ENCODE peak calls at places on chromosomes 5 and 9, in seven cellular contexts. F, Z, I, T, J, K and S are unnamed samples.

GRCh38 chr5:64635056-64635686 is 55.1 kb upstream of the SHISAL2B start:
- DNase-seq in F (peak; percentile 47), J (no peak), I (peak; percentile 34), K (no peak), Z (no peak), T (peak; percentile 15), S (no peak)

GRCh38 chr5:170508660-170509322 is 5.0 kb downstream of the KCNIP1 start:
- DNase-seq in K (no peak), F (no peak), J (no peak), I (no peak), Z (no peak), T (no peak), S (no peak)

GRCh38 chr5:142960309-142960696 is 190.1 kb downstream of the ARHGAP26 start:
- DNase-seq in K (no peak), T (peak; percentile 24), I (no peak), J (no peak), Z (no peak), F (no peak), S (no peak)

GRCh38 chr9:132372177-132373095 is 17.6 kb upstream of the SETX start:
- DNase-seq in T (no peak), J (peak; percentile 34), F (peak; percentile 52), I (peak; percentile 11), K (no peak), Z (peak; percentile 26), S (no peak)

GRCh38 chr9:84129529-84129928 is 148.9 kb downstream of the RMI1 start:
- DNase-seq in I (no peak), Z (no peak), F (no peak), T (no peak), J (no peak), K (no peak), S (no peak)

GRCh38 chr5:105508519-105508918 is 1945.9 kb upstream of the NUDT12 start:
- DNase-seq in T (no peak), F (no peak), J (no peak), Z (no peak), I (peak; percentile 5), K (no peak), S (no peak)

GRCh38 chr5:130995851-130996250 is 169.2 kb downstream of the HINT1 start:
- DNase-seq in F (no peak), J (no peak), I (no peak), T (no peak), Z (no peak), K (no peak), S (no peak)

GRCh38 chr5:137609122-137609521 is 110.0 kb upstream of the SPOCK1 start:
- DNase-seq in K (no peak), I (no peak), F (no peak), T (no peak), Z (no peak), J (no peak), S (no peak)

GRCh38 chr9:71036501-71036900 is 84.9 kb downstream of the TRPM3 start:
- DNase-seq in I (peak; percentile 43), K (no peak), Z (peak; percentile 49), T (no peak), J (peak; percentile 38), F (no peak), S (peak; percentile 2)

GRCh38 chr9:132745911-132746709 is 75.8 kb downstream of the GTF3C4 start:
- DNase-seq in F (no peak), K (no peak), Z (no peak), I (no peak), J (no peak), T (no peak), S (no peak)

GRCh38 chr5:55899344-55899743 is 48.2 kb downstream of the IL31RA start:
- DNase-seq in K (no peak), J (no peak), I (peak; percentile 22), Z (no peak), F (no peak), T (no peak), S (no peak)

GRCh38 chr9:68979538-68980314 is 34.2 kb downstream of the PRKACG start:
- DNase-seq in F (peak; percentile 63), Z (no peak), J (no peak), T (no peak), I (no peak), K (no peak), S (no peak)

GRCh38 chr5:3311443-3311842 is 284.2 kb upstream of the IRX1 start:
- DNase-seq in I (no peak), T (no peak), F (no peak), K (no peak), J (no peak), Z (no peak), S (peak; percentile 4)

GRCh38 chr5:111902436-111902835 is 145.4 kb upstream of the NREP start:
- DNase-seq in K (no peak), T (no peak), I (no peak), Z (no peak), F (no peak), J (no peak), S (no peak)

GRCh38 chr9:33162721-33163311 is 4.3 kb downstream of the B4GALT1 start:
- DNase-seq in I (peak; percentile 53), T (no peak), F (no peak), Z (no peak), K (no peak), J (peak; percentile 72), S (no peak)

GRCh38 chr9:36575411-36575882 is 2.8 kb downstream of the MELK start:
- DNase-seq in K (no peak), F (no peak), I (no peak), T (no peak), Z (no peak), J (no peak), S (no peak)

GRCh38 chr5:95848701-95849100 is 26.2 kb upstream of the GLRX start:
- DNase-seq in F (no peak), K (no peak), J (no peak), T (no peak), I (no peak), Z (no peak), S (no peak)

GRCh38 chr5:95846554-95847260 is 24.2 kb upstream of the GLRX start:
- DNase-seq in K (peak; percentile 60), T (peak; percentile 59), I (peak; percentile 83), F (peak; percentile 81), J (peak; percentile 87), Z (peak; percentile 67), S (peak; percentile 76)

GRCh38 chr5:95850391-95850894 is 27.9 kb upstream of the GLRX start:
- DNase-seq in F (no peak), Z (no peak), T (no peak), I (no peak), J (no peak), K (no peak), S (no peak)

GRCh38 chr5:95845401-95845800 is 22.9 kb upstream of the GLRX start:
- DNase-seq in T (no peak), Z (no peak), F (no peak), J (no peak), I (no peak), K (no peak), S (no peak)

DNA sequence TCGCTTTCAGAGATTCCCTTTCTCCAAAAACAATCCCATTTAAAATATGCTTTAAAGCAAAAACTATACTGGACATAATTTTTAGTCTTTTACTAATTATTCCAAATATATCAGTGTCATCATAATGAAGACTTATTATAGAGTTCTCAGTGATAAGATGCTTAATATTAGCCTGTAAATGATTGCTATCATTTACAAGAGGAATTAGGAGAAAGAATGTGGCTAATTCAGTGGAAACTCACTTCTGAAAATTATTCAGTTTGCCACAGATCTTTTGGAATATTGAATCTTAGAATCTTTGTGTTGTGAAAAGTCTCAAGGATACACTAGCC is 24.7 kb upstream of the GLRX start:
- DNase-seq in T (no peak), K (no peak), J (no peak), I (no peak), Z (no peak), F (no peak), S (no peak)
- TF ChIP-seq CTCF in T (no peak), K (peak; percentile 5), J (no peak), I (no peak), Z (no peak), F (peak; percentile 23), S (no peak)

GRCh38 chr5:159511570-159511969 is 181.3 kb upstream of the IL12B start:
- DNase-seq in F (no peak), K (no peak), I (no peak), Z (no peak), J (no peak), T (no peak), S (no peak)

GRCh38 chr5:159509002-159509660 is 178.8 kb upstream of the IL12B start:
- DNase-seq in I (no peak), K (no peak), T (no peak), J (no peak), F (no peak), Z (no peak), S (no peak)

GRCh38 chr5:159508344-159508743 is 178.1 kb upstream of the IL12B start:
- DNase-seq in I (no peak), K (no peak), T (no peak), J (no peak), Z (no peak), F (no peak), S (no peak)

GRCh38 chr5:159507661-159508060 is 177.4 kb upstream of the IL12B start:
- DNase-seq in I (no peak), T (no peak), J (no peak), Z (no peak), K (no peak), F (no peak), S (no peak)

GRCh38 chr5:159510282-159510681 is 180.0 kb upstream of the IL12B start:
- DNase-seq in K (no peak), Z (peak; percentile 45), F (no peak), I (peak; percentile 83), T (peak; percentile 61), J (no peak), S (peak; percentile 14)
- TF ChIP-seq CTCF in K (no peak), Z (no peak), F (no peak), I (peak; percentile 6), T (no peak), J (no peak), S (no peak)

DNA sequence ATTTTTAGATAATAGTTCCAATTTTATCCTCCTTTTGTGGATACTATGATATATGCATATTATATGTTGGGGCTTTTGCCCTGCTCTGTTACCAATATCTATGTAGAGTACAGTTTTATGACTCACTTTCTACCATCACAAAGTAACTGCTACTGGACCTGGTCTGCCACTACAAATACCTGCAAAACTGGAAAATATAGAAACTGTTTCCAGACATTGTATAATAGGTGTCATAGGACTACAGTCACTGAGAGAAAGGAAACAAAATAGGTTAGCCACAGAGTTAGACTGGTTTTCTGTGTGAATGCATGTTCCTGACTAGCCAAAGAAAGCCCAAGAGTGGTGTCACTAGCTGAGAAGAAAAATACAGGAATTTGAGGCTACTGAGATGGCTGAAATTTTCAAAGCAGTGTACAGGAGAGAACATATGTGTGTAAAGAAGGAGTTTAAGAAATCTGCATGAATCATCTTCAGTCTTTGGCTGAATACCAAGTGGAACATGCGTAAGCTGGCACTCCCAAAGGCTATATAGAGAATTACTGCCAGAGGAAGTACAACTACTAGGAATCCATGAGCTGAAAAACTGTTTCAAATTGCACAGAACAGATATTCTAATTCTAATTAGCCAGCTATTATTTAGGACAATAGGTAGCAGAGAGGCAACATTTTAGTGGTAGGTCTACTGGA is 29.0 kb upstream of the FAM174A start:
- DNase-seq in K (no peak), Z (no peak), J (no peak), I (peak; percentile 30), T (peak; percentile 46), F (no peak), S (no peak)
- TF ChIP-seq CTCF in K (no peak), Z (no peak), J (no peak), I (no peak), T (peak; percentile 11), F (no peak), S (no peak)

DNA sequence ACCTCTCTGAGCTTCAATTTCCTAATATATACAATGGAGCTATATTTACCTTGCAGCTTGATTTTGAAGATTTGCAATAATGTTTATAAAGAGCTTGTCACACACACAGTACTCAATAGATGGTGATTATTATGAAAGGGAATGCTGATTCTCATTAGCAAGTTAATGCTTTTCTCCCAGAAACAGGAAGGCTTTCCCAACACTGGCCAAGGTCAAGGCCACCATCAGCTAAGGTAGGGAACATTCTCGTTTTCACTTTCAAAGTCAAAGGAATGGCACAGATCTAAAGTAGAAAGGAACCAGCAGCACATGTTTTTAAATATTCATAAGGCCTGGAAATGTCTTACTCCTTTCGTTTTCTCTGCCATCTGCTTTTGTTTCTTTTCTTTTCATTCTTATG is 266.7 kb downstream of the CRB2 start:
- DNase-seq in F (no peak), T (no peak), I (no peak), K (no peak), Z (no peak), J (no peak), S (no peak)
- TF ChIP-seq CTCF in F (no peak), T (no peak), I (no peak), K (no peak), Z (no peak), J (no peak), S (no peak)